ENCODE peak calls at places on chromosome 2, in eight cellular contexts. B, W, Y, C, Q, R, L and X are unnamed samples.

GRCh38 chr2:3613524-3613905 is 18.6 kb downstream of the COLEC11 start:
- DNase-seq in Y (no peak), C (no peak), B (no peak), Q (no peak), L (no peak), R (no peak), W (peak), X (no peak)

GRCh38 chr2:37615808-37616673 is 55.4 kb downstream of the CDC42EP3 start:
- DNase-seq in R (no peak), Y (peak), L (peak), C (peak), Q (no peak), B (peak), W (peak), X (no peak)

GRCh38 chr2:219277703-219278654 is 1.2 kb upstream of the DNAJB2 start:
- DNase-seq in L (peak), Q (peak), W (peak), Y (peak), C (peak), R (peak), B (peak), X (peak)

GRCh38 chr2:10408649-10409579 is 39.2 kb downstream of the ODC1 start:
- DNase-seq in R (no peak), Y (peak), B (peak), W (peak), L (peak), C (peak), Q (peak), X (peak)

GRCh38 chr2:233764761-233765160 is 4.7 kb downstream of the UGT1A1 start:
- DNase-seq in B (no peak), C (no peak), Y (no peak), W (no peak), L (no peak), Q (no peak), R (no peak), X (no peak)

GRCh38 chr2:40204268-40204667 is 247.6 kb downstream of the SLC8A1 start:
- DNase-seq in W (no peak), Y (no peak), C (no peak), R (no peak), B (no peak), Q (no peak), L (no peak), X (no peak)

GRCh38 chr2:195538937-195539336 is 118.1 kb upstream of the SLC39A10 start:
- DNase-seq in B (no peak), R (no peak), W (no peak), Y (no peak), L (no peak), C (no peak), Q (no peak), X (no peak)

GRCh38 chr2:27903649-27904544 is 13.4 kb downstream of the BABAM2 start:
- DNase-seq in L (no peak), C (no peak), R (no peak), Y (no peak), Q (no peak), W (no peak), B (no peak), X (no peak)

GRCh38 chr2:212906620-212907019 is 244.8 kb downstream of the IKZF2 start:
- DNase-seq in R (no peak), Y (no peak), C (no peak), W (no peak), Q (no peak), B (no peak), L (no peak), X (no peak)

GRCh38 chr2:28838971-28839370 is 28.3 kb downstream of the SPDYA start:
- DNase-seq in Q (no peak), L (no peak), R (no peak), C (no peak), W (no peak), Y (no peak), B (no peak), X (no peak)

GRCh38 chr2:146572598-146572997 is 1272.2 kb upstream of the ACVR2A start:
- DNase-seq in R (no peak), Y (no peak), L (no peak), B (no peak), C (no peak), W (no peak), Q (no peak), X (no peak)

GRCh38 chr2:223855426-223855825 is 18.0 kb upstream of the AP1S3 start:
- DNase-seq in C (no peak), R (no peak), B (no peak), W (no peak), L (no peak), Y (no peak), Q (no peak), X (no peak)

GRCh38 chr2:176080540-176081355 is 3.0 kb downstream of the EVX2 start:
- DNase-seq in Y (no peak), R (no peak), W (no peak), L (no peak), Q (no peak), C (no peak), B (no peak), X (no peak)

GRCh38 chr2:27671235-27671634 is 7.5 kb downstream of the SLC4A1AP start:
- DNase-seq in Y (no peak), Q (no peak), W (no peak), R (no peak), C (no peak), B (no peak), L (no peak), X (no peak)

GRCh38 chr2:196660264-196660663 is 20.7 kb downstream of the CCDC150 start:
- DNase-seq in C (no peak), R (peak), Y (no peak), B (no peak), L (no peak), Q (no peak), W (no peak), X (no peak)

GRCh38 chr2:98759338-98759737 is 28.4 kb upstream of the MGAT4A start:
- DNase-seq in Y (no peak), W (no peak), Q (no peak), R (no peak), L (peak), B (no peak), C (no peak), X (no peak)

DNA sequence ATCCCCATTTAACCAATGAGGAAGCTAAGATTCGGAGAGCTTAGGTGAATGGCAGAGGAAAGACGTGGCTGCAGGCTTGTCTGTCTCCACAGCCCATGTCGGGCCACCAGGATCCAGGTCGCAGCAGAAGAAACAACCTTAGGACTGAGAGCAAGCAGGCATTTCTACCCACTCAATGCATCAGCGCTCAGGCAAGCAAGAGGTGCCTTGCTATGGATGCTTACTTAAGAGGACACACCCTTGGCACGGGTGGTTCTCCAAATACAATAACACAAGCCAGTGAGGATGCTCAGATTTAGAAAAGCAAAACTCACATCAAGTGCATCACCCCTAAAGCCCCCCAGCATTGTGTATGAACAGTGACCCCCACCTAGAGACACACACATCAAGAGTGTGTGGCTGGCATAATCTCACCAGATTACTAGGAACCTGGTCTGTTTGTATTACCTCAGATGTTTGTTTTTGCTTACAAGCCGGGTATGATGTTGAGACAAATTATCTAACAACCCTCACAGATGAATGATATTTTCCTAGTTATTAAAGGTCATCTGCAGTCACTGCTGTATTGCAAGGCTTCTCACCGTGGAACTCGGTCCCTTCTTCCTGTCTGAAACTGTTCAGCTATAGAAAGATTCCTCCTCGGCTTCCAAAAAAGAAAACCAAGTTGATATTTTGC is 34.2 kb upstream of the NPAS2 start:
- DNase-seq in B (no peak), R (no peak), L (no peak), Q (peak), W (peak), C (no peak), Y (no peak), X (no peak)
- H3K4me3 ChIP-seq in B (no peak), R (no peak), L (no peak), Q (peak), W (no peak), C (no peak), Y (no peak), X (no peak)

DNA sequence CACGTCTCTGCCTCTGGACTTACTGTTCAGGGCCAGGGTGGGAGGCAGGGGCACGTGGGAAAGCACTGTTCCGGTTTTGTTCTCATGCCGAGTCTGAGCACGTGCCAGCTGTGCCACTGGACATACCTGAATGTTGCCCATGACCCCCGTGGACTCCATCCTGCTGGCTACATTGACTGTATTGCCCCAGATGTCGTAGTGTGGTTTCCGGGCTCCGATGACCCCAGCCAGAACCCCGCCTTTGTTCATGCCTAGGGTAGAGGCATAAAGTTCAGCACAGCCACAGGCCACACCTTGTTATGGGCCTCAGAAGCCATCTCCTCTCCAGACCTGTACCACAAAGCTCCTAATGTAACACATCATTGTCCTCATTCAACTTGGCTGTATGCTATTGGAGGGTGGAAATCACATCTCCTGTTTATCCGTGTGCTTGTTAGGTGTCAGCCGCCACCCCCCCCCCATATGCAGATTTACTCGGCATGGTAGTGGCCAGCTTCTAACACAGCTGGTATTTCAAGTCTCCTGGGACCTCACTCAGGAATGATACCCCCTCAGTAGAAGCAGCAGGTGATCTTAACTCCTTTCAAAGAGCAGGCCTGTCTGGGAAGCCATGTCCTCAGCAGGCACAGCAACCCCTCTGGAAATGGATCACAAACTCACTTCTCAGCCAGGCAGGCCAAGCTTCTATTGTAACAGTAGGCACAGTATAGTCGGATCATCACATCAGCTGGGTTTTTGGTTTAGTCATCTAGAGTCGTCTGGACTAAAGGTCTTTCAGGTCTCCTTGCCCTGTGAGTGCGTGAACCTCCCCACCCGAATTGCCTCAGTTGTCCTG is 27.6 kb downstream of the CENPO start:
- DNase-seq in W (peak), Q (no peak), C (no peak), Y (no peak), B (no peak), R (no peak), L (no peak), X (no peak)
- TF ChIP-seq CTCF in W (no peak), Q (no peak), C (no peak), Y (no peak), B (no peak), R (no peak), L (no peak), X (no peak)

DNA sequence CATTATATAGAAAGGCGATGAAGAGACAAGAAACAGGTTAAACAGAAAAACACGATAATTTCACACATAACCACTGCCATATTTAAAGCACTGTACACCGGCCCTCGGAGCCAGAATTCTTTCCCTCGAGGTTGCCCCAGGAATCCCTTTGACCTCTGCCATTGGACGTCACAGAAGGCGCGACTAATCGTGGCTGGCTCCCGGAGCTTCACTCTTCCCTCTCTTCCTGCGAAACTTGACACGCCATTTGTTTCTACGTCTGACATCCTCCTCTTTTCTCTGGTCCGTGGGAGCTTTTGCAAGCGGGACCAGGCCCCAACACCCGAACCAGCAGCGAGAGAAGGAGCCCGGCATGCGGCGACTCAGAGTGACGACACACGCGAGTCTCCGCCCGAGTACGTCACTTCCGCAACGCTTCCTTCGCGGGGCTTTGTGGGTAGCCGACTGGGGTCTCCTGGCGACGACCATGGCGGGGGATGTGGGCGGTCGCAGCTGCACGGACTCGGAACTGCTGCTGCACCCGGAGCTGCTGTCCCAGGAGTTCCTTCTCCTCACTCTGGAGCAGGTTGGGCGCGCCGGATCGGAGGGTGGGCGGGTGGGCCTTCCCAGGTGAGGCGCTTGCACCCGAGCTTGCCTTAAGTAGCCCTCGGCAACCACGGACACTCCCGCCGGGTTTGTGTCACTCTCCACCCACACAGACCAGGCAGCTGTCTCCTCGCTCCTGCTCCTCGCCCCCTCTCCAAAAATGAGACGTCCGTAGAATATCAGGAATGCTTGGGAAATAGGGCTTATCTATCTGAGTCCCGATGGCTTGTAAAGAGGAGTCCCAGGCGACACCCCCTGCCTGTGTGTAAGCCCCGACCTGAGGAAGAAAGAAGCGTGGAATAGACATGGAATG is at the start of gene C2orf49:
- DNase-seq in W (peak), Q (peak), B (peak), R (peak), Y (peak), L (peak), C (peak), X (peak)
- H3K4me3 ChIP-seq in W (peak), Q (peak), B (peak), R (peak), Y (peak), L (peak), C (peak), X (peak)

GRCh38 chr2:216689397-216689796 is 6.0 kb downstream of the IGFBP5 start:
- DNase-seq in W (no peak), B (no peak), L (no peak), Q (no peak), Y (no peak), R (no peak), C (no peak), X (no peak)

GRCh38 chr2:216688731-216689360 is 6.5 kb downstream of the IGFBP5 start:
- DNase-seq in L (no peak), C (no peak), R (no peak), W (no peak), Y (no peak), B (peak), Q (no peak), X (no peak)

GRCh38 chr2:216685327-216685875 is 9.9 kb downstream of the IGFBP5 start:
- DNase-seq in W (no peak), R (no peak), L (no peak), Y (no peak), Q (no peak), B (no peak), C (no peak), X (no peak)

GRCh38 chr2:216687111-216687510 is 8.2 kb downstream of the IGFBP5 start:
- DNase-seq in R (no peak), L (no peak), B (no peak), Y (no peak), W (no peak), C (no peak), Q (no peak), X (no peak)

GRCh38 chr2:216687646-216688045 is 7.7 kb downstream of the IGFBP5 start:
- DNase-seq in C (no peak), Q (peak), R (no peak), L (peak), Y (no peak), W (no peak), B (no peak), X (no peak)
- TF ChIP-seq CTCF in C (no peak), Q (peak), R (peak), L (peak), Y (no peak), W (no peak), B (peak), X (peak)

GRCh38 chr2:241639385-241639784 is 1.9 kb downstream of the ATG4B start:
- DNase-seq in C (no peak), B (no peak), W (no peak), Q (no peak), R (no peak), Y (no peak), L (no peak), X (no peak)
- H3K4me3 ChIP-seq in C (peak), B (no peak), W (no peak), Q (no peak), R (no peak), Y (no peak), L (no peak), X (no peak)

GRCh38 chr2:45646289-45646688 is 5.2 kb upstream of the PRKCE start:
- DNase-seq in L (no peak), Y (no peak), Q (no peak), W (no peak), B (no peak), R (no peak), C (no peak), X (no peak)
- TF ChIP-seq CTCF in L (no peak), Y (no peak), Q (no peak), W (no peak), B (no peak), R (no peak), C (no peak), X (no peak)

DNA sequence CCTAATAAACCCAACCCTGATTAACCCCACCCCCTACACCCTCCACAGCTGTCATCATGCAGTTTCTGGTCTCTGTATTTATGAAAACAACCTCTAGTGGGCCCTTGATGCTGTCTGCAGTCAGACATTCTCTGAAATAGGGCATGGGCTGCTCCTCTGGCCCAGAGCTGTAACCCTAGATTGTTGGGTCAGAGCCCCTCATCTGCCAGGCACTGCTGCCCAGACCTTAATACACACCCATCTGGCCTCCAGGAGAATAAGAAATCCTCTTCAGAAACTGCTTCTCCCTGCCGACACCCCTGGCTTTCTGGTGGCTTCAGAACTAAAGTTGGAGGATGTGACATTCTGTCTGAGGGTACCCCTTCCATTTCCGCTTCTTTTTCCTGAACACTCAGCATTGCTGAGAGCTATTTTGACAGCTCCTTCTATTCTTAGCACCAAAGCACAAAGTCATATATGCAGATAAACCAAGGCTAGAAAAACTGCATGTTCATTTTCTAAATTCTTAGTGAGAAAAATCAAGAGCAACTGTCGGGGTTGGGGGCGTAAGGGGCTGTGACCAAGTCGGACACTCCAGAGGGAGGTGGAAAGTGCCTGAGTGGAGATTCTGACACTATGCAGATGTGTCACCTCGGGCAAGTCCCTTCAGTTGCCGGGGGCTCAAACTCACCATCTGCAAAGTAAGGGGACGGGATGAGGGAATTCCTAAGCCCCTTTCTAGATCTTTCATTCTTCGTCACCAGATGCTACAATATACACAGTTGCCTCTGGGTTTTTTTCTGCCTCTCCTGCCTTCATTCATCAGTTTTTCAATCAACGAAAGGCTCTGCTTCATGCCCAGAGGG is 28.7 kb downstream of the SRSF7 start:
- DNase-seq in W (no peak), Y (no peak), Q (no peak), B (no peak), L (peak), C (no peak), R (no peak), X (no peak)
- H3K4me3 ChIP-seq in W (no peak), Y (no peak), Q (no peak), B (no peak), L (peak), C (no peak), R (no peak), X (no peak)

DNA sequence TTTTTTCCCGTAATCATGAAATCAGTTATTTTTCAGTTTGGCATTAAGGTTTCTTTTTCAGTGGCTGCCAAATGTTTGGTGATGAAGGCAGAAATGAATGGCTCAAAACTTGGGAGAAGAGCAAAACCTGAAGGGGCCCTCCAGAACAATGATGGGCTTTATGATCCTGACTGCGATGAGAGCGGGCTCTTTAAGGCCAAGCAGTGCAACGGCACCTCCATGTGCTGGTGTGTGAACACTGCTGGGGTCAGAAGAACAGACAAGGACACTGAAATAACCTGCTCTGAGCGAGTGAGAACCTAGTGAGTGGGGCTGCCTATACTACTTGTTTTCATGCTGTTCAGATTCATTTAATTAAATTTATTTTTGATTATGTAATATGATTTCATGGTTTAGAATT is 29.2 kb upstream of the MSH2 start:
- DNase-seq in R (no peak), Y (peak), C (no peak), Q (peak), B (no peak), L (no peak), W (no peak), X (no peak)
- TF ChIP-seq CTCF in R (no peak), Y (peak), C (no peak), Q (peak), B (no peak), L (no peak), W (no peak), X (no peak)